ENCODE peak calls at places on chromosomes 7 and 10, in four cellular contexts. W is H4, S is GM20000, Y is AG09319. B is an unnamed sample.

GRCh38 chr7:129530881-129531391 is 28.6 kb downstream of the SMKR1 start:
- DNase-seq in W (peak; percentile 43), S (no peak), Y (no peak), B (no peak)

GRCh38 chr7:36606442-36607205 is 117.7 kb downstream of the AOAH start:
- DNase-seq in W (no peak), S (no peak), Y (no peak), B (no peak)

GRCh38 chr7:157482011-157482410 is 145.2 kb downstream of the DNAJB6 start:
- DNase-seq in W (no peak), S (no peak), Y (no peak), B (no peak)

GRCh38 chr10:24952701-24953349 is 419 bp upstream of the PRTFDC1 start:
- DNase-seq in W (peak; percentile 35), S (peak; percentile 76), Y (no peak), B (no peak)

GRCh38 chr7:105745681-105746330 is 130.6 kb downstream of the ATXN7L1 start:
- DNase-seq in W (no peak), S (no peak), Y (no peak), B (no peak)

GRCh38 chr7:76383089-76383944 is 24.5 kb upstream of the YWHAG start:
- DNase-seq in W (peak; percentile 57), S (no peak), Y (no peak), B (peak; percentile 50)

GRCh38 chr7:94042381-94042780 is 38.2 kb upstream of the BET1 start:
- DNase-seq in W (no peak), S (peak; percentile 21), Y (no peak), B (no peak)

GRCh38 chr7:29588900-29589696 is 25.5 kb downstream of the PRR15 start:
- DNase-seq in W (peak; percentile 77), S (peak; percentile 64), Y (no peak), B (peak; percentile 70)

GRCh38 chr7:81937091-81937490 is 167.2 kb upstream of the HGF start:
- DNase-seq in W (no peak), S (no peak), Y (no peak), B (no peak)

GRCh38 chr7:28408105-28408973 is 4.0 kb upstream of the CREB5 start:
- DNase-seq in W (no peak), S (peak; percentile 20), Y (no peak), B (no peak)

GRCh38 chr7:137508437-137509175 is 165.1 kb upstream of the PTN start:
- DNase-seq in W (peak; percentile 63), S (no peak), Y (peak; percentile 7), B (no peak)

GRCh38 chr10:53140516-53140915 is 367.9 kb upstream of the MBL2 start:
- DNase-seq in W (peak; percentile 63), S (no peak), Y (no peak), B (no peak)

GRCh38 chr7:50649259-50649885 is 84.2 kb upstream of the DDC start:
- DNase-seq in W (no peak), S (no peak), Y (no peak), B (no peak)

GRCh38 chr10:69438531-69439349 is 12.5 kb upstream of the TSPAN15 start:
- DNase-seq in W (peak; percentile 57), S (no peak), Y (no peak), B (peak; percentile 57)

GRCh38 chr10:29810816-29811215 is 176.0 kb upstream of the SVIL start:
- DNase-seq in W (no peak), S (no peak), Y (no peak), B (no peak)

GRCh38 chr10:130213286-130214080 is 77.3 kb downstream of the GLRX3 start:
- DNase-seq in W (no peak), S (no peak), Y (no peak), B (no peak)

GRCh38 chr10:59708816-59709471 is 706 bp downstream of the SLC16A9 start:
- DNase-seq in W (no peak), S (peak; percentile 62), Y (no peak), B (no peak)

GRCh38 chr7:50775826-50776225 is 6.9 kb downstream of the GRB10 start:
- DNase-seq in W (no peak), S (no peak), Y (no peak), B (no peak)

B was measured in SJCRH30.